ENCODE peak calls at places on chromosomes 4 and X, in eight cellular contexts. Z is neural progenitor cell; R is stimulated activated naive CD8-positive, alpha-beta T cell treated with anti-CD3 and anti-CD28 coated beads, Interleukin-15, amount 100 ng/mL, for 72 hours; F is cardiac fibroblast; U is stimulated activated naive CD4-positive, alpha-beta T cell; P is NCI-H2081; G is sciatic nerve; S is AG08395. H is an unnamed sample.

GRCh38 chr4:44446801-44447562 is 1.6 kb downstream of the KCTD8 start:
- DNase-seq in Z (peak; percentile 36), G (peak; percentile 48), R (peak; percentile 7), P (peak; percentile 57), U (no peak), S (no peak), F (peak; percentile 0), H (no peak)

GRCh38 chr4:119212964-119213606 is 572 bp downstream of the USP53 start:
- DNase-seq in R (peak; percentile 71), F (peak; percentile 94), U (peak; percentile 22), P (peak; percentile 78), G (peak; percentile 87), Z (peak; percentile 94), S (peak; percentile 92), H (peak; percentile 93)

GRCh38 chr4:2761035-2761923 is 5.1 kb upstream of the TNIP2 start:
- DNase-seq in U (no peak), Z (no peak), G (no peak), S (no peak), R (no peak), F (no peak), P (no peak), H (no peak)

GRCh38 chr4:137705171-137705783 is 173.0 kb upstream of the PCDH18 start:
- DNase-seq in P (no peak), R (no peak), S (peak; percentile 70), Z (no peak), F (peak; percentile 96), U (no peak), G (no peak), H (no peak)

GRCh38 chr4:53781614-53782467 is 190.6 kb upstream of the LNX1 start:
- DNase-seq in F (no peak), U (no peak), S (no peak), P (peak; percentile 13), R (no peak), G (no peak), Z (no peak), H (no peak)

GRCh38 chr4:56276547-56276946 is 110.7 kb downstream of the AASDH start:
- DNase-seq in R (no peak), F (no peak), G (no peak), Z (no peak), P (no peak), U (no peak), S (no peak), H (no peak)

GRCh38 chrX:49163555-49164419 is 1.2 kb downstream of the MAGIX start:
- DNase-seq in R (peak; percentile 82), G (peak; percentile 92), U (peak; percentile 72), F (peak; percentile 86), P (peak; percentile 75), Z (peak; percentile 88), S (peak; percentile 74), H (peak; percentile 71)

GRCh38 chr4:110510955-110511544 is 35.1 kb downstream of the ENPEP start:
- DNase-seq in P (peak; percentile 36), S (peak; percentile 54), G (no peak), F (peak; percentile 78), Z (peak; percentile 68), U (no peak), R (no peak), H (peak; percentile 62)

GRCh38 chrX:145773006-145773405 is 44.6 kb upstream of the SLITRK2 start:
- DNase-seq in U (no peak), F (no peak), Z (no peak), P (no peak), G (no peak), R (no peak), S (no peak), H (no peak)

GRCh38 chrX:65516756-65517155 is 17.8 kb downstream of the LAS1L start:
- DNase-seq in U (no peak), F (no peak), G (no peak), S (no peak), P (no peak), R (no peak), Z (no peak), H (no peak)

GRCh38 chr4:114180481-114180880 is 201.0 kb upstream of the ARSJ start:
- DNase-seq in G (peak; percentile 76), Z (peak; percentile 70), U (no peak), F (peak; percentile 90), S (peak; percentile 69), P (no peak), R (peak; percentile 18), H (peak; percentile 69)